ENCODE peak calls at places on chromosomes 6 and 20, in seven cellular contexts. S, Y, O, J, C, U and T are unnamed samples.

GRCh38 chr6:43924222-43924702 is 154.3 kb downstream of the VEGFA start:
- DNase-seq in S (peak), Y (no peak), O (no peak), J (peak), C (no peak), U (no peak), T (no peak)

GRCh38 chr6:41470341-41471063 is 75.7 kb upstream of the FOXP4 start:
- DNase-seq in S (no peak), Y (no peak), O (peak), J (peak), C (peak), U (no peak), T (peak)

GRCh38 chr20:16459019-16459700 is 114.1 kb downstream of the KIF16B start:
- DNase-seq in S (peak), Y (peak), O (peak), J (peak), C (no peak), U (no peak), T (peak)

GRCh38 chr6:11410539-11411307 is 126.8 kb upstream of the TMEM170B start:
- DNase-seq in S (no peak), Y (no peak), O (no peak), J (no peak), C (no peak), U (no peak), T (no peak)

GRCh38 chr20:25278636-25279361 is 30.9 kb downstream of the PYGB start:
- DNase-seq in S (no peak), Y (no peak), O (no peak), J (no peak), C (peak), U (no peak), T (no peak)

GRCh38 chr6:104956663-104957294 is at the start of gene LIN28B:
- DNase-seq in S (no peak), Y (no peak), O (no peak), J (no peak), C (no peak), U (no peak), T (no peak)

GRCh38 chr20:52150440-52151258 is 40.9 kb downstream of the ZFP64 start:
- DNase-seq in S (peak), Y (peak), O (peak), J (peak), C (no peak), U (peak), T (peak)

GRCh38 chr6:135759831-135760230 is 91.7 kb upstream of the PDE7B start:
- DNase-seq in S (peak), Y (no peak), O (peak), J (peak), C (no peak), U (peak), T (peak)

GRCh38 chr20:21125072-21125848 is 622 bp upstream of the KIZ start:
- DNase-seq in S (peak), Y (no peak), O (peak), J (peak), C (no peak), U (peak), T (peak)

GRCh38 chr6:40344566-40345185 is 242.5 kb downstream of the LRFN2 start:
- DNase-seq in S (no peak), Y (no peak), O (no peak), J (no peak), C (no peak), U (no peak), T (no peak)

GRCh38 chr6:123118811-123119210 is 122.8 kb downstream of the CLVS2 start:
- DNase-seq in S (peak), Y (no peak), O (no peak), J (no peak), C (no peak), U (no peak), T (peak)

GRCh38 chr6:154907293-154907692 is 87.8 kb upstream of the TIAM2 start:
- DNase-seq in S (no peak), Y (no peak), O (peak), J (peak), C (no peak), U (no peak), T (peak)

GRCh38 chr6:128492386-128492785 is 28.0 kb downstream of the PTPRK start:
- DNase-seq in S (peak), Y (no peak), O (peak), J (no peak), C (no peak), U (no peak), T (peak)

GRCh38 chr6:84773431-84774173 is 9.2 kb upstream of the TBX18 start:
- DNase-seq in S (peak), Y (no peak), O (peak), J (no peak), C (peak), U (no peak), T (peak)

GRCh38 chr6:24991748-24992467 is 56.1 kb upstream of the RIPOR2 start:
- DNase-seq in S (peak), Y (no peak), O (peak), J (peak), C (no peak), U (peak), T (peak)

GRCh38 chr20:46695888-46696287 is 6.6 kb upstream of the TP53RK start:
- DNase-seq in S (peak), Y (no peak), O (peak), J (no peak), C (no peak), U (no peak), T (no peak)

GRCh38 chr20:35171753-35172433 is at the start of gene PROCR:
- DNase-seq in S (peak), Y (peak), O (peak), J (peak), C (peak), U (peak), T (peak)

GRCh38 chr20:11080010-11080409 is 406.2 kb upstream of the JAG1 start:
- DNase-seq in S (no peak), Y (no peak), O (peak), J (peak), C (no peak), U (no peak), T (no peak)

GRCh38 chr20:62627901-62628612 is 14.2 kb upstream of the SLCO4A1 start:
- DNase-seq in S (no peak), Y (peak), O (no peak), J (peak), C (peak), U (no peak), T (peak)

GRCh38 chr6:1558388-1558787 is 51.3 kb upstream of the FOXC1 start:
- DNase-seq in S (no peak), Y (no peak), O (peak), J (peak), C (no peak), U (no peak), T (no peak)

GRCh38 chr6:95203153-95203754 is 374.1 kb upstream of the MANEA start:
- DNase-seq in S (peak), Y (no peak), O (peak), J (peak), C (no peak), U (peak), T (peak)

GRCh38 chr20:57883761-57884160 is 173.9 kb upstream of the PMEPA1 start:
- DNase-seq in S (no peak), Y (no peak), O (no peak), J (no peak), C (no peak), U (no peak), T (no peak)

GRCh38 chr6:132000296-132000695 is 49.1 kb upstream of the CCN2 start:
- DNase-seq in S (no peak), Y (no peak), O (no peak), J (no peak), C (no peak), U (no peak), T (no peak)

GRCh38 chr6:70709826-70710225 is 42.1 kb downstream of the SMAP1 start:
- DNase-seq in S (peak), Y (peak), O (peak), J (peak), C (no peak), U (no peak), T (peak)

GRCh38 chr6:158761746-158762145 is 57.4 kb downstream of the EZR start:
- DNase-seq in S (no peak), Y (no peak), O (no peak), J (no peak), C (no peak), U (no peak), T (peak)

GRCh38 chr6:22142931-22143330 is 153.9 kb downstream of the PRL start:
- DNase-seq in S (no peak), Y (no peak), O (no peak), J (no peak), C (no peak), U (no peak), T (no peak)

GRCh38 chr6:30483677-30484279 is 5.5 kb upstream of the HLA-E start:
- DNase-seq in S (peak), Y (no peak), O (peak), J (peak), C (no peak), U (peak), T (peak)

GRCh38 chr20:44748005-44748370 is 2.3 kb downstream of the KCNK15 start:
- DNase-seq in S (no peak), Y (no peak), O (peak), J (peak), C (no peak), U (peak), T (no peak)

GRCh38 chr6:121055572-121056163 is 278.6 kb downstream of the TBC1D32 start:
- DNase-seq in S (peak), Y (no peak), O (peak), J (peak), C (no peak), U (peak), T (peak)

DNA sequence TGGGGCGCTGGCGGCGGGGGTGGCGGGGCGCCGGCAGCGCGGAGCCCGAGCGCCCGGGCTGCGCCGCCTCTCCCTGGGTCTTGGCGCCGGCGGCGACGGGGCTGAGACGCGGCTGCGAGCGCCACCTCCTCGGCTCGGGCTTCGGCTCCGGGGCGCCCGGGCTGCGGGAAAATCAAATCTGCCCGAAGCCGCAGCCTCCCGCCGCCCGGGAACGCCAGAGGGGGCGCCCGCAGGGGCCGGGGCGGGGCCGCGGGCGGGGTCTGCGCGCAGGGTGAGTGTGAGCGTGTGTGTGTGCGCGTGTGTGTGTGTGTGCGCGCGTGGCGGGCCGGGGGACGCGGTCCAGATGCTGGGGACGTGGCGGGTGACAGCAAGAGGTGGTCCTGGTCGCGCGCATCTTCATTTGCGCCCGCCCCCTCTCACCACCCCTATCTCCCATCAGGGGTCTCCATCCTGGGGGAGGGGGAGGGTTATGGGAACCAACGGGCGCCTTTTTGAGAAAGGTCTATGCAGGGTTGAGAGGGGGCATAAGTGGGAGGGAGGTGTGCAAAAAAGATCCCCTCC is 655 bp upstream of the CPNE5 start:
- DNase-seq in S (no peak), Y (no peak), O (no peak), J (no peak), C (peak), U (peak), T (peak)
- H3K4me3 ChIP-seq in S (peak), Y (peak), O (peak), J (peak), C (peak), U (peak), T (peak)

GRCh38 chr20:48403362-48403761 is 424.4 kb downstream of the PREX1 start:
- DNase-seq in S (no peak), Y (no peak), O (no peak), J (no peak), C (no peak), U (no peak), T (no peak)

GRCh38 chr20:48407710-48408109 is 420.1 kb downstream of the PREX1 start:
- DNase-seq in S (no peak), Y (no peak), O (no peak), J (no peak), C (no peak), U (no peak), T (no peak)

GRCh38 chr20:48406462-48407235 is 421.1 kb downstream of the PREX1 start:
- DNase-seq in S (peak), Y (no peak), O (no peak), J (peak), C (no peak), U (no peak), T (no peak)

GRCh38 chr20:48405909-48406308 is 421.9 kb downstream of the PREX1 start:
- DNase-seq in S (no peak), Y (no peak), O (no peak), J (no peak), C (no peak), U (no peak), T (no peak)

DNA sequence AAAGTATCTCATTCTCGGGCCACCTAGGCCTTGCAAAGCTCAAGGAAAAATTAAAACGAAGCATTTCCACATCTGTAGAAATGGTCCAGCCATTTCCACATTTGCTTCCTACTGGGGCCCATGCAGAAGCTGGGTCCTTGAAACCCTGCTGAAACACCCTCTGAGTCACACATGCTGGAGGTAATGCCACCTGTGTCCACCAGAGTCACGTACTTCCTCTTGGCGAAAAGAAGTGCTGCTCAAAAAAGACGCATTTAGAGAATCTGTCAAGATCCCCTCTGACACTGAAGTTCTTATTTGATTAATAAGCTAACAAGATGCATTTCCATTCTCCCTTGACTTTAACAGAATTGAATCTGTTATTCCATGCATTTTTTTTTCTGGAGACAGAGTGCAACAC is 423.2 kb downstream of the PREX1 start:
- DNase-seq in S (no peak), Y (no peak), O (no peak), J (no peak), C (no peak), U (peak), T (no peak)
- TF ChIP-seq CTCF in S (no peak), Y (no peak), O (peak), J (no peak), C (no peak), U (peak), T (no peak)

DNA sequence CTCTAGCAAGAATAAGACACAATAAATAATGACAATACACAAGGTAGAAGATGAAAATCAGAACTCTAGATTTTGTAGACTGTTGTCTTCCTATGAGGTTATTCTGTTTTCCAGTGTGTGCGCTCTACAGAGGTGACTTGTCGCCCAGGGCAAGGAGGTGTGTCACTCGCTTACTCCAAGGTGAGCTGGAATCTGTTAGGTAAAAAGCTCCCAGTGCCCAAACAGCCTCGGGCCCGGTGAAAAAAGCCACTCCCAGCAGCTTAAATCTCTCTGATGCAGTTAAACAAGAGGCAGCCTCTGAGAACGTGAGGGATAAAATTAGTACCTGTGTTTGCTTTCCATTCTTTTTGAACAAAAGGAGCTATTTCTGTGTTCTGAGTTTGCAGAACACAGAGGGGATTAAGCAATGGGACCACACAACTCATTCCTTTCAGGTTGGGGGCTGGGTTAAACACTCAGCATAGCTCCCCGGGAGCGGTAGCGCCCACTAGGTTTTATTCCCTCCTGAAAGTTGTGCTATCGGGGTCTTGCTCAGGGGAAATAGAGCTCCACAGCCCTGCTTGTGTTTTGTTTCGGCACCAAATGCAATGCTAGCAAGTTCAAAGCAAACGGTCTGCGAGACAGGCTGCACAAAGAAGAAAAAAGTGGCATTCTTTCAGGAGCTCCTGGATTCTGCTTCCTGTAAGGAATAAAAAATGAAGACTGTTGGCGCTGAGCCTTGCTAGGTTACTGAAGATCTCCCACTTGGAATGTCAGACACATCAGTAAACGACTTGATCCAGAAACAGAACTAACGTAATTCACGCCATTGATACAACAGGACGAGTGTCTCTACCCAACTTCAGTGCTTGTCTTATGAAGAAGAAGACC is 181.1 kb downstream of the FOXA2 start:
- DNase-seq in S (no peak), Y (no peak), O (no peak), J (no peak), C (no peak), U (no peak), T (peak)
- H3K4me3 ChIP-seq in S (no peak), Y (no peak), O (no peak), J (no peak), C (peak), U (no peak), T (no peak)

GRCh38 chr20:49825521-49826033 is 12.9 kb downstream of the SLC9A8 start:
- DNase-seq in S (no peak), Y (no peak), O (no peak), J (no peak), C (no peak), U (no peak), T (no peak)
- TF ChIP-seq CTCF in S (no peak), Y (no peak), O (no peak), J (no peak), C (no peak), U (no peak), T (no peak)

GRCh38 chr6:34349226-34349625 is 43.2 kb downstream of the NUDT3 start:
- DNase-seq in S (peak), Y (no peak), O (no peak), J (peak), C (no peak), U (no peak), T (no peak)
- H3K4me3 ChIP-seq in S (no peak), Y (no peak), O (no peak), J (no peak), C (no peak), U (no peak), T (no peak)